ENCODE peak calls at places on chromosome 5, in eight cellular contexts. J is right atrium auricular region, H is uterus, L is cardiac muscle cell, I is GM23338, R is heart left ventricle, V is spleen, U is HepG2. D is an unnamed sample.

GRCh38 chr5:34497031-34497808 is 158.9 kb upstream of the RAI14 start:
- DNase-seq in J (peak), H (peak), L (no peak), I (no peak), R (peak), V (no peak), U (no peak), D (no peak)

GRCh38 chr5:1107167-1108007 is 4.5 kb downstream of the SLC12A7 start:
- DNase-seq in J (no peak), H (no peak), L (no peak), I (peak), R (no peak), V (no peak), U (peak), D (no peak)

GRCh38 chr5:153807796-153808195 is 230.9 kb downstream of the FAM114A2 start:
- DNase-seq in J (no peak), H (no peak), L (no peak), I (no peak), R (no peak), V (no peak), U (no peak), D (no peak)

GRCh38 chr5:27172708-27173107 is 134.3 kb upstream of the CDH9 start:
- DNase-seq in J (no peak), H (no peak), L (no peak), I (no peak), R (no peak), V (no peak), U (no peak), D (no peak)

GRCh38 chr5:56900858-56901578 is 8.4 kb upstream of the SETD9 start:
- DNase-seq in J (no peak), H (no peak), L (peak), I (peak), R (no peak), V (no peak), U (peak), D (no peak)

GRCh38 chr5:54531536-54531935 is 14.0 kb downstream of the SNX18 start:
- DNase-seq in J (no peak), H (no peak), L (no peak), I (no peak), R (no peak), V (no peak), U (no peak), D (peak)

GRCh38 chr5:5371943-5372342 is 50.5 kb upstream of the ICE1 start:
- DNase-seq in J (no peak), H (no peak), L (no peak), I (no peak), R (no peak), V (no peak), U (no peak), D (no peak)

GRCh38 chr5:136734638-136735037 is 369.3 kb upstream of the TRPC7 start:
- DNase-seq in J (no peak), H (no peak), L (peak), I (no peak), R (no peak), V (no peak), U (no peak), D (no peak)

GRCh38 chr5:173391031-173391430 is 62.8 kb upstream of the STC2 start:
- DNase-seq in J (no peak), H (no peak), L (no peak), I (no peak), R (no peak), V (no peak), U (no peak), D (no peak)

GRCh38 chr5:124580925-124581821 is 165.3 kb downstream of the ZNF608 start:
- DNase-seq in J (no peak), H (no peak), L (peak), I (peak), R (no peak), V (no peak), U (peak), D (no peak)

GRCh38 chr5:142881727-142882126 is 111.5 kb downstream of the ARHGAP26 start:
- DNase-seq in J (no peak), H (no peak), L (no peak), I (peak), R (no peak), V (no peak), U (no peak), D (peak)

GRCh38 chr5:137215261-137215660 is 283.9 kb downstream of the SPOCK1 start:
- DNase-seq in J (no peak), H (no peak), L (no peak), I (no peak), R (no peak), V (no peak), U (no peak), D (peak)

GRCh38 chr5:124513216-124513615 is 233.2 kb downstream of the ZNF608 start:
- DNase-seq in J (no peak), H (no peak), L (no peak), I (no peak), R (no peak), V (no peak), U (no peak), D (no peak)

GRCh38 chr5:127042593-127042992 is 12.2 kb upstream of the MARCHF3 start:
- DNase-seq in J (no peak), H (no peak), L (no peak), I (peak), R (no peak), V (no peak), U (no peak), D (no peak)

GRCh38 chr5:68519135-68519534 is 303.6 kb downstream of the PIK3R1 start:
- DNase-seq in J (no peak), H (no peak), L (no peak), I (no peak), R (no peak), V (no peak), U (no peak), D (no peak)

GRCh38 chr5:111071413-111071812 is at the start of gene TSLP:
- DNase-seq in J (no peak), H (no peak), L (no peak), I (no peak), R (no peak), V (no peak), U (no peak), D (no peak)

GRCh38 chr5:111075520-111075919 is 4.0 kb downstream of the TSLP start:
- DNase-seq in J (no peak), H (no peak), L (no peak), I (no peak), R (no peak), V (no peak), U (no peak), D (no peak)

GRCh38 chr5:111070272-111071134 is 1.0 kb upstream of the TSLP start:
- DNase-seq in J (no peak), H (no peak), L (peak), I (peak), R (peak), V (no peak), U (no peak), D (no peak)

GRCh38 chr5:111074244-111074643 is 2.7 kb downstream of the TSLP start:
- DNase-seq in J (no peak), H (no peak), L (no peak), I (no peak), R (no peak), V (no peak), U (no peak), D (no peak)

DNA sequence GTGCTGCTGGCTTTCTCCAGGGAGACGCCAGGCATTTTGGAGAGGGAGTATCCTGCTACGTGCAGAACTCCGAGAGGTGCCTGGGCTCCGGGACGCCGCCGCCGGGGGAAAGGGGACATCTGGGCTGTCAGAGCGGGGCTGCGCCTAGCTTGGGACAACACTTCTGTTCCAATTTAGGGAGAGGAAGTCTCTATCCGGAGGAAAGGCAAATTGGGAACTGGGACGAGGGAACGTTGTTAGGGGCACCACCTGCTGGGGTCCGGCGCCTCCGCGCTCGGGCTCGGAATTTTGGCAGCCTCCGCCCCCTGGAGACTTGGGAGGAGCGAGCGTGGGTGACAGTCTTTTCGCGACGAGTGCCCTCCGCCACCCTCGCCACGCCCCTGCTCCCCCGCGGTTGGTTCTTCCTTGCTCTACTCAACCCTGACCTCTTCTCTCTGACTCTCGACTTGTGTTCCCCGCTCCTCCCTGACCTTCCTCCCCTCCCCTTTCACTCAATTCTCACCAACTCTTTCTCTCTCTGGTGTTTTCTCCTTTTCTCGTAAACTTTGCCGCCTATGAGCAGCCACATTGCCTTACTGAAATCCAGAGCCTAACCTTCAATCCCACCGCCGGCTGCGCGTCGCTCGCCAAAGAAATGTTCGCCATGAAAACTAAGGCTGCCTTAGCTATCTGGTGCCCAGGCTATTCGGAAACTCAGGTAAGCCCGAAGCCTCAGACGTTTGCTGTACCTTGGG is 1.6 kb downstream of the TSLP start:
- DNase-seq in J (peak), H (peak), L (peak), I (peak), R (peak), V (peak), U (no peak), D (peak)
- TF ChIP-seq CTCF in J (no peak), H (no peak), L (peak), I (no peak), R (peak), V (no peak), U (no peak), D (no peak)

DNA sequence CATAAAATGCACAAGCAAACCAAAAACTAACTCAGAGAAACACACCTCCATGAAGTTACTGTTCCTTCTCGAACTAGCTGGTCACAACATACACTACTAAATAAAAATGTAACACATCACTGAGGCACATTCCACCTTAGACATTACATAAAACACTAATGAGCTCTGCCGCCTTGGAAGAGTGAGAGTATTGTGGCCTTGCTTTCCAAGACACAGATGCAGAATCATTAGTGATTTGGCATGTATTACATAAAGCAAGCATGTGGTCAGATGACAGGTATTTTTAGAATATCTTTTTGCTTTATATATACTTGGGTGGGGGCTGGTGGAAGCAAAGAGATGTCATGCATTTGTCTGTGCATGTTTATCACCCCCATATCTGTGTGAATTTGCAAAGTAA is 213.7 kb downstream of the MEF2C start:
- DNase-seq in J (no peak), H (no peak), L (no peak), I (no peak), R (no peak), V (no peak), U (no peak), D (no peak)
- H3K27ac ChIP-seq in J (no peak), H (no peak), L (no peak), I (no peak), R (no peak), V (no peak), U (no peak), D (no peak)

GRCh38 chr5:177432905-177433657 is 6.6 kb downstream of the GRK6 start:
- DNase-seq in J (no peak), H (no peak), L (no peak), I (no peak), R (no peak), V (peak), U (no peak), D (no peak)
- H3K4me3 ChIP-seq in J (no peak), H (no peak), L (no peak), I (no peak), R (no peak), V (peak), U (no peak), D (no peak)

GRCh38 chr5:158013939-158014338 is 155.0 kb upstream of the CLINT1 start:
- DNase-seq in J (no peak), H (peak), L (peak), I (peak), R (peak), V (no peak), U (peak), D (no peak)
- TF ChIP-seq CTCF in J (no peak), H (no peak), L (peak), I (peak), R (peak), V (no peak), U (peak), D (no peak)

GRCh38 chr5:32059779-32060178 is 114.3 kb downstream of the GOLPH3 start:
- DNase-seq in J (no peak), H (no peak), L (no peak), I (no peak), R (no peak), V (no peak), U (no peak), D (no peak)
- H3K27ac ChIP-seq in J (no peak), H (no peak), L (no peak), I (no peak), R (no peak), V (no peak), U (no peak), D (no peak)